ENCODE peak calls at places on chromosomes 16 and 17, in five cellular contexts. C is heart left ventricle, M is right lobe of liver, E is pancreas, X is heart right ventricle. T is an unnamed sample. For H3K9me3, the result is how much of the 10 kb centered on the place peaks cover.

GRCh38 chr16:75567911-75568310 is 1.7 kb downstream of the GABARAPL2 start:
- DNase-seq in C (no peak), M (no peak), E (no peak), X (no peak), T (no peak)

GRCh38 chr17:2070241-2071023 is 15.5 kb downstream of the HIC1 start:
- DNase-seq in C (no peak), M (peak), E (peak), X (no peak), T (no peak)

GRCh38 chr16:21580807-21581206 is 18.6 kb upstream of the METTL9 start:
- DNase-seq in C (no peak), M (no peak), E (no peak), X (no peak), T (no peak)

GRCh38 chr17:45046536-45047125 is 4.8 kb downstream of the DCAKD start:
- DNase-seq in C (no peak), M (no peak), E (no peak), X (no peak), T (no peak)

GRCh38 chr17:46915596-46915995 is 7.4 kb upstream of the GOSR2 start:
- DNase-seq in C (no peak), M (no peak), E (no peak), X (no peak), T (no peak)

GRCh38 chr17:40173091-40173777 is 4.0 kb upstream of the RAPGEFL1 start:
- DNase-seq in C (no peak), M (peak), E (no peak), X (no peak), T (no peak)

GRCh38 chr16:77748426-77748825 is 26.1 kb downstream of the NUDT7 start:
- DNase-seq in C (no peak), M (no peak), E (no peak), X (no peak), T (no peak)

GRCh38 chr16:68253721-68254120 is 8.5 kb downstream of the PLA2G15 start:
- DNase-seq in C (no peak), M (no peak), E (no peak), X (no peak), T (no peak)

GRCh38 chr17:78640700-78641099 is 63.5 kb upstream of the DNAH17 start:
- DNase-seq in C (no peak), M (no peak), E (no peak), X (no peak), T (no peak)

GRCh38 chr17:61756561-61756960 is 106.8 kb downstream of the BRIP1 start:
- DNase-seq in C (no peak), M (no peak), E (no peak), X (no peak), T (no peak)

GRCh38 chr16:68351991-68352431 is 41.2 kb downstream of the PRMT7 start:
- DNase-seq in C (no peak), M (peak), E (no peak), X (no peak), T (no peak)

GRCh38 chr17:83174859-83175550 is 95.6 kb downstream of the METRNL start:
- DNase-seq in C (no peak), M (peak), E (no peak), X (no peak), T (peak)

GRCh38 chr16:65214196-65214595 is 92.3 kb upstream of the CDH11 start:
- DNase-seq in C (no peak), M (no peak), E (no peak), X (no peak), T (no peak)

GRCh38 chr17:32150358-32150757 is 8.1 kb downstream of the RHOT1 start:
- DNase-seq in C (no peak), M (no peak), E (no peak), X (no peak), T (no peak)

GRCh38 chr17:76072149-76072858 is at the start of gene SRP68:
- DNase-seq in C (peak), M (peak), E (peak), X (peak), T (peak)

GRCh38 chr16:76639685-76640289 is 362.6 kb downstream of the CNTNAP4 start:
- DNase-seq in C (no peak), M (no peak), E (no peak), X (no peak), T (no peak)

GRCh38 chr16:84074721-84075120 is 32.1 kb upstream of the SLC38A8 start:
- DNase-seq in C (peak), M (no peak), E (no peak), X (no peak), T (no peak)

GRCh38 chr17:38352245-38353083 is 820 bp downstream of the SOCS7 start:
- DNase-seq in C (peak), M (peak), E (peak), X (peak), T (no peak)

GRCh38 chr17:62672957-62673356 is 45.5 kb downstream of the MRC2 start:
- DNase-seq in C (no peak), M (peak), E (no peak), X (no peak), T (no peak)

GRCh38 chr16:88437367-88437964 is 15.6 kb upstream of the ZFPM1 start:
- DNase-seq in C (peak), M (no peak), E (peak), X (peak), T (no peak)

GRCh38 chr17:30476726-30477082 is 504 bp upstream of the GOSR1 start:
- DNase-seq in C (peak), M (no peak), E (no peak), X (no peak), T (no peak)

GRCh38 chr16:29743827-29744531 is 1.8 kb downstream of the C16orf54 start:
- DNase-seq in C (no peak), M (no peak), E (no peak), X (no peak), T (no peak)

GRCh38 chr17:29574732-29575510 is 6.4 kb downstream of the TP53I13 start:
- DNase-seq in C (peak), M (peak), E (peak), X (no peak), T (no peak)

GRCh38 chr17:58918072-58918471 is 162.4 kb downstream of the PPM1E start:
- DNase-seq in C (no peak), M (no peak), E (no peak), X (no peak), T (no peak)

GRCh38 chr17:418421-418751 is 65.8 kb upstream of the RPH3AL start:
- DNase-seq in C (no peak), M (no peak), E (no peak), X (no peak), T (no peak)

GRCh38 chr17:15954222-15954621 is 9.3 kb downstream of the ADORA2B start:
- DNase-seq in C (no peak), M (no peak), E (no peak), X (no peak), T (no peak)

GRCh38 chr16:8962393-8963009 is 1.2 kb downstream of the USP7 start:
- DNase-seq in C (no peak), M (peak), E (peak), X (peak), T (no peak)

GRCh38 chr17:41308918-41309359 is at the start of gene KRTAP16-1:
- DNase-seq in C (no peak), M (no peak), E (no peak), X (no peak), T (no peak)

GRCh38 chr17:61794792-61795191 is 68.5 kb downstream of the BRIP1 start:
- DNase-seq in C (no peak), M (no peak), E (no peak), X (no peak), T (no peak)

GRCh38 chr17:1592751-1593629 is 30.4 kb upstream of the PITPNA start:
- DNase-seq in C (no peak), M (no peak), E (no peak), X (no peak), T (no peak)

GRCh38 chr17:65455972-65456343 is 105.5 kb downstream of the AXIN2 start:
- DNase-seq in C (peak), M (no peak), E (no peak), X (no peak), T (no peak)
- TF ChIP-seq CTCF in C (peak), M (peak), E (no peak), X (no peak), T (peak)

DNA sequence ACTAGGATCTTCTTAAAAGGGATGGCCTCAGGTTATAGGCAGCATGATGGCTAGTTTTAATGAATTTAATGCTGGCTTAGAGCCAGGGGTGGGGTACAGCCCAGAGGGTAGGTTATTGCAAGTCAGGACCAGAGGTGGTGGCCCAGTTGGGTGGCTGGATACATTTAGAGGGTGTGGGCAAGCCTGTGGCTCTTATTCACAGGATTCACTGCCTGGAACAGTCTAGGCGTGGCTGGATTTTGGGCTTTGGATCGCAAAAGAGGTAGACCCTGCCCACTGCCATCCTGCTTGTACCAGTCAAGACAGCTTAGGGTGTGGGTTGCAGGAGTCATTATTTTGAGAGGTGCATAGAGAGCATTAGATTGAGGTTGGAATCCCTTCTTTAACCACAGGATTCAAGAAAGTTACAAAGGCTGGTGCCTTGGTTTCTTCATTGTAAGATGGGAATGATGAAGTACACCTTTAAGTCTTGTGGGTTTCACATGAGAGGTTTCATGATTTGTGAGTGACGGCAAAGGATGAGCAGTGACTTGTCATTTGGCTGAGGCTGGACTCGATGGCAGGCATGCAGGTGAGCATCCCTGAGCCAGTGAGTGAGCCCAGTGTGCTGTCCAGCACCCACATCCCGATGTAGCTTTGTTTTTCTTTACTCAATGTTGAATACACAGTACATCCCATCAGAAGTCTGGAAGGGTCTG is 85.2 kb downstream of the KSR1 start:
- DNase-seq in C (no peak), M (no peak), E (no peak), X (no peak), T (no peak)
- H3K4me3 ChIP-seq in C (no peak), M (no peak), E (peak), X (no peak), T (no peak)

GRCh38 chr17:57653279-57653678 is 91.8 kb downstream of the CCDC182 start:
- DNase-seq in C (no peak), M (no peak), E (no peak), X (no peak), T (no peak)

GRCh38 chr17:57655564-57655963 is 89.5 kb downstream of the CCDC182 start:
- DNase-seq in C (no peak), M (no peak), E (no peak), X (no peak), T (no peak)

GRCh38 chr17:57652811-57653210 is 92.3 kb downstream of the CCDC182 start:
- DNase-seq in C (no peak), M (no peak), E (no peak), X (no peak), T (no peak)

GRCh38 chr17:57651996-57652395 is 93.1 kb downstream of the CCDC182 start:
- DNase-seq in C (no peak), M (no peak), E (no peak), X (no peak), T (no peak)

DNA sequence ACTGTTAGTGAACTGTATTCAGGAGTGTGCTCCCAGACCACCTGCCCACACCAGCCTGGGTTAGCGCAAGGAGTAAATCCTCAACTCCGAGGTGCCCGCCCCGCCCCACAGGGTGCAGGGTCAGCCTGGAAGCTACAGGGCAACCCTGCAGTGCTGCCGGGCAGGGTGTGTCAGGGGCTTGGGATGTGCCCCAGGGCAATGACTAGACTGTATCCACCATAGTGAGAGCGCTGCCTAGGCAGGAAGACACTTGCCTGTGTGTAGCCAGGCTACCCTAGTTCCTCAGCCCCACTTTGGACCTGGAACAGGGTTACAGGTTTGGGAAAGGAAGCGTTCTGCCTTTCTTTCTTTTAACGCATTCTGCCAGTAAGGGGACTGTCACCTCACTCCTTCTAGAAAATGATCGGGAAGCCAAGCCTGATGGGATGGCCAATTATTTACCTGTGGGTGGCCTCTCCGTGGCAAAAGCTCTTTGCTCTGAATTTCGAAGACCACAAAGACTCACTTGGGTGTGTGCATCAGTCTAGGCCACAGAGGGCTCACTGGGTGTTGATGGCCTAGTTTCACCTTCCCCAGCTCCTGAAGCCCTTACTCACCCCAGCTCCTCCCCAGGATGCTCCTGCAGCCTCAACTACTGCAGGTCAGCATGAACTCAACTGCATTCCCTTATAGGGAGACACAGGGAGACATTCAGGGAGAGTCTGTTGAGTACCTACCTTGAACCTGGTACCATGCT is 90.9 kb downstream of the CCDC182 start:
- DNase-seq in C (no peak), M (no peak), E (no peak), X (no peak), T (no peak)
- H3K9me3 ChIP-seq in C (under half), M (under half), E (under half), X (under half), T (under half)

DNA sequence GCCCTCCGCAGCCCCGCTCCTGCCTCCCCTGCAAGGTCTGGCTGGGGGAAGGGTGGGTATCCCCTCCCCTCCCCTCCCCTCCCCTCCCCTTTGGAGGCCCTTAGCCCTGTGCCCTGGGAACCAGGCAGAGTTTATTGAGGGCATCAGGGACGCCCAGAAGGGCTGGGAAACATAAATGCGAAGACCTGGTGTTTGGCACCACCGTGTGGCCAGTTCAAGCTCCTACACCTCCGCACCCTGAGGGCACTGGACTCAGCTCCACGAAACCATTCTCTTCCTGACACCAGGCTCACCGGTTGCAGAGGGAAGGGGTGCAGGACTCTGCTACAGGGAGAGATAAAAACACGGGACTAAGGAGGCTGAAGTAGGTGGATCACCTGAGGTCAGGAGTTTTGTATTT is 1.0 kb upstream of the AIPL1 start:
- DNase-seq in C (peak), M (no peak), E (no peak), X (peak), T (peak)
- TF ChIP-seq CTCF in C (peak), M (peak), E (peak), X (peak), T (peak)

GRCh38 chr17:68417317-68417716 is 40.0 kb downstream of the WIPI1 start:
- DNase-seq in C (no peak), M (no peak), E (no peak), X (no peak), T (no peak)
- H3K4me3 ChIP-seq in C (no peak), M (no peak), E (no peak), X (no peak), T (no peak)